ENCODE peak calls at places on chromosomes 16 and 17, in seven cellular contexts. E, W, F, L, N, B and O are unnamed samples.

GRCh38 chr16:75460441-75460840 is 4.0 kb downstream of the TMEM170A start:
- DNase-seq in E (no peak), W (no peak), F (no peak), L (no peak), N (no peak), B (no peak), O (no peak)

GRCh38 chr17:42835732-42836131 is 2.5 kb downstream of the PSME3 start:
- DNase-seq in E (no peak), W (no peak), F (no peak), L (no peak), N (no peak), B (no peak), O (no peak)

GRCh38 chr16:85005278-85006069 is 5.9 kb downstream of the ZDHHC7 start:
- DNase-seq in E (no peak), W (no peak), F (no peak), L (no peak), N (no peak), B (no peak), O (no peak)

GRCh38 chr17:20922128-20922670 is 120.6 kb downstream of the USP22 start:
- DNase-seq in E (no peak), W (no peak), F (no peak), L (no peak), N (no peak), B (no peak), O (no peak)

GRCh38 chr16:2700786-2701185 is 18.5 kb downstream of the KCTD5 start:
- DNase-seq in E (no peak), W (no peak), F (no peak), L (no peak), N (no peak), B (no peak), O (no peak)

GRCh38 chr17:4340914-4341615 is 25.4 kb downstream of the UBE2G1 start:
- DNase-seq in E (no peak), W (no peak), F (no peak), L (no peak), N (no peak), B (no peak), O (no peak)

GRCh38 chr17:3727041-3727440 is 3.3 kb downstream of the HASPIN start:
- DNase-seq in E (no peak), W (no peak), F (no peak), L (no peak), N (no peak), B (no peak), O (no peak)

GRCh38 chr16:58096249-58096648 is 32.9 kb downstream of the CFAP20 start:
- DNase-seq in E (no peak), W (no peak), F (no peak), L (no peak), N (no peak), B (no peak), O (no peak)

GRCh38 chr17:80871341-80871740 is 120.3 kb upstream of the CHMP6 start:
- DNase-seq in E (no peak), W (no peak), F (no peak), L (no peak), N (no peak), B (no peak), O (no peak)

GRCh38 chr17:5784791-5785190 is 200.5 kb upstream of the NLRP1 start:
- DNase-seq in E (no peak), W (no peak), F (no peak), L (no peak), N (no peak), B (no peak), O (no peak)

GRCh38 chr17:66655461-66655860 is 179.5 kb upstream of the CACNG5 start:
- DNase-seq in E (no peak), W (no peak), F (no peak), L (no peak), N (no peak), B (no peak), O (no peak)

GRCh38 chr16:48448799-48449481 is 63.7 kb upstream of the SIAH1 start:
- DNase-seq in E (no peak), W (no peak), F (no peak), L (no peak), N (no peak), B (no peak), O (no peak)

GRCh38 chr16:84810518-84811273 is 9.1 kb upstream of the CRISPLD2 start:
- DNase-seq in E (no peak), W (no peak), F (no peak), L (no peak), N (no peak), B (no peak), O (no peak)

GRCh38 chr17:56599566-56599965 is 6.1 kb downstream of the NOG start:
- DNase-seq in E (no peak), W (no peak), F (no peak), L (no peak), N (no peak), B (no peak), O (no peak)

GRCh38 chr16:77679901-77680300 is 42.4 kb upstream of the NUDT7 start:
- DNase-seq in E (no peak), W (no peak), F (no peak), L (no peak), N (no peak), B (no peak), O (no peak)

GRCh38 chr16:82892327-82892726 is 265.6 kb downstream of the CDH13 start:
- DNase-seq in E (no peak), W (no peak), F (no peak), L (no peak), N (no peak), B (no peak), O (no peak)

GRCh38 chr16:10622036-10622921 is 41.9 kb upstream of the EMP2 start:
- DNase-seq in E (no peak), W (peak), F (peak), L (no peak), N (no peak), B (no peak), O (peak)

GRCh38 chr16:84482001-84482891 is 22.2 kb downstream of the MEAK7 start:
- DNase-seq in E (no peak), W (no peak), F (no peak), L (no peak), N (no peak), B (no peak), O (no peak)

GRCh38 chr16:69931631-69932030 is 19.5 kb upstream of the CLEC18A start:
- DNase-seq in E (no peak), W (no peak), F (no peak), L (no peak), N (no peak), B (no peak), O (no peak)

GRCh38 chr16:87801679-87802300 is 36.0 kb upstream of the KLHDC4 start:
- DNase-seq in E (no peak), W (no peak), F (no peak), L (no peak), N (no peak), B (no peak), O (no peak)

GRCh38 chr17:39485555-39485954 is 24.3 kb downstream of the CDK12 start:
- DNase-seq in E (no peak), W (no peak), F (no peak), L (no peak), N (no peak), B (no peak), O (no peak)

GRCh38 chr17:40187238-40187637 is 10.0 kb downstream of the RAPGEFL1 start:
- DNase-seq in E (no peak), W (no peak), F (no peak), L (no peak), N (no peak), B (no peak), O (no peak)